ENCODE peak calls at places on chromosomes 12 and 14, in nine cellular contexts. Z is T-helper 22 cell, E is left ventricle myocardium superior, R is RPMI7951, M is hippocampal formation, A is HFFc6, P is kidney tubule cell, I is fibroblast of the aortic adventitia, T is left cardiac atrium. U is an unnamed sample.

GRCh38 chr12:4809013-4809448 is 88.8 kb downstream of the GALNT8 start:
- DNase-seq in Z (peak), E (no peak), R (no peak), M (peak), A (no peak), P (no peak), I (no peak), T (peak), U (peak)

GRCh38 chr12:124233041-124233836 is 61.7 kb upstream of the RFLNA start:
- DNase-seq in Z (no peak), E (no peak), R (peak), M (no peak), A (peak), P (peak), I (peak), T (no peak), U (no peak)

GRCh38 chr14:90624732-90625444 is 191.3 kb downstream of the TTC7B start:
- DNase-seq in Z (no peak), E (no peak), R (no peak), M (no peak), A (no peak), P (peak), I (no peak), T (no peak), U (no peak)

GRCh38 chr12:50922820-50923219 is 29.5 kb upstream of the HIGD1C start:
- DNase-seq in Z (no peak), E (no peak), R (no peak), M (no peak), A (no peak), P (no peak), I (peak), T (no peak), U (no peak)

GRCh38 chr12:74644681-74645080 is 107.0 kb downstream of the ATXN7L3B start:
- DNase-seq in Z (no peak), E (no peak), R (peak), M (no peak), A (no peak), P (peak), I (no peak), T (no peak), U (no peak)

GRCh38 chr14:52266179-52266578 is 1.3 kb upstream of the PTGDR start:
- DNase-seq in Z (no peak), E (no peak), R (peak), M (no peak), A (no peak), P (no peak), I (peak), T (peak), U (no peak)

GRCh38 chr14:104802913-104803184 is 1.9 kb downstream of the ZBTB42 start:
- DNase-seq in Z (no peak), E (no peak), R (no peak), M (no peak), A (no peak), P (no peak), I (no peak), T (no peak), U (no peak)

GRCh38 chr12:99059824-99060526 is 414.9 kb downstream of the APAF1 start:
- DNase-seq in Z (no peak), E (peak), R (peak), M (no peak), A (no peak), P (no peak), I (no peak), T (peak), U (no peak)

GRCh38 chr12:5213990-5214389 is 170.3 kb downstream of the KCNA5 start:
- DNase-seq in Z (no peak), E (no peak), R (no peak), M (no peak), A (no peak), P (no peak), I (no peak), T (no peak), U (no peak)

GRCh38 chr12:116381744-116382455 is 104.4 kb upstream of the MED13L start:
- DNase-seq in Z (no peak), E (no peak), R (peak), M (no peak), A (peak), P (peak), I (peak), T (no peak), U (no peak)

GRCh38 chr14:103641181-103641580 is 12.2 kb downstream of the KLC1 start:
- DNase-seq in Z (no peak), E (no peak), R (peak), M (no peak), A (peak), P (peak), I (peak), T (no peak), U (no peak)

GRCh38 chr12:47408171-47408871 is 297.5 kb downstream of the RPAP3 start:
- DNase-seq in Z (no peak), E (no peak), R (no peak), M (no peak), A (no peak), P (peak), I (no peak), T (no peak), U (no peak)

GRCh38 chr12:112149596-112149995 is 24.2 kb downstream of the TRAFD1 start:
- DNase-seq in Z (no peak), E (no peak), R (no peak), M (no peak), A (no peak), P (peak), I (no peak), T (no peak), U (no peak)

GRCh38 chr12:119802472-119802871 is 74.6 kb downstream of the CIT start:
- DNase-seq in Z (no peak), E (peak), R (no peak), M (peak), A (peak), P (peak), I (peak), T (peak), U (no peak)

GRCh38 chr12:85866929-85867776 is 6.9 kb upstream of the NTS start:
- DNase-seq in Z (no peak), E (no peak), R (peak), M (peak), A (peak), P (peak), I (peak), T (no peak), U (peak)

GRCh38 chr12:50537538-50537919 is 32.7 kb downstream of the DIP2B start:
- DNase-seq in Z (no peak), E (no peak), R (peak), M (no peak), A (peak), P (peak), I (peak), T (no peak), U (no peak)

GRCh38 chr12:2336409-2336829 is 283.6 kb downstream of the CACNA1C start:
- DNase-seq in Z (no peak), E (no peak), R (peak), M (no peak), A (peak), P (peak), I (peak), T (no peak), U (no peak)

GRCh38 chr12:45730842-45731336 is 1.4 kb downstream of the ARID2 start:
- DNase-seq in Z (peak), E (no peak), R (peak), M (peak), A (no peak), P (peak), I (peak), T (no peak), U (peak)

GRCh38 chr14:100130471-100130870 is 29.0 kb downstream of the DEGS2 start:
- DNase-seq in Z (no peak), E (no peak), R (no peak), M (no peak), A (no peak), P (no peak), I (no peak), T (no peak), U (no peak)

GRCh38 chr14:47044841-47045240 is 393.3 kb upstream of the RPL10L start:
- DNase-seq in Z (no peak), E (no peak), R (no peak), M (no peak), A (no peak), P (peak), I (no peak), T (no peak), U (peak)

GRCh38 chr12:14572401-14572800 is 4.7 kb upstream of the PLBD1 start:
- DNase-seq in Z (no peak), E (no peak), R (no peak), M (no peak), A (no peak), P (no peak), I (no peak), T (no peak), U (no peak)

GRCh38 chr14:24680516-24680915 is 46.5 kb upstream of the GZMB start:
- DNase-seq in Z (no peak), E (no peak), R (no peak), M (no peak), A (no peak), P (no peak), I (no peak), T (no peak), U (no peak)

GRCh38 chr14:38290601-38291190 is 34.8 kb upstream of the CLEC14A start:
- DNase-seq in Z (no peak), E (no peak), R (peak), M (no peak), A (peak), P (peak), I (peak), T (no peak), U (no peak)

GRCh38 chr14:22123188-22123560 is 449.6 kb upstream of the OR4E1 start:
- DNase-seq in Z (no peak), E (no peak), R (no peak), M (no peak), A (no peak), P (peak), I (no peak), T (no peak), U (no peak)

GRCh38 chr12:76820888-76821482 is 57.1 kb downstream of the ZDHHC17 start:
- DNase-seq in Z (no peak), E (peak), R (peak), M (peak), A (peak), P (peak), I (peak), T (no peak), U (peak)

GRCh38 chr14:96072746-96073145 is 33.6 kb downstream of the C14orf132 start:
- DNase-seq in Z (no peak), E (no peak), R (no peak), M (no peak), A (no peak), P (no peak), I (no peak), T (no peak), U (no peak)

GRCh38 chr12:121514184-121514742 is 66.6 kb downstream of the KDM2B start:
- DNase-seq in Z (no peak), E (no peak), R (no peak), M (no peak), A (no peak), P (no peak), I (no peak), T (no peak), U (no peak)

GRCh38 chr14:73887116-73887490 is 444 bp downstream of the ZNF410 start:
- DNase-seq in Z (no peak), E (no peak), R (peak), M (no peak), A (no peak), P (no peak), I (peak), T (no peak), U (no peak)

U was measured in NCI-H2081.